ENCODE peak calls at places on chromosome 11, in seven cellular contexts. M, Y, B, V, I, X and H are unnamed samples.

GRCh38 chr11:134637091-134638015 is 225.3 kb upstream of the B3GAT1 start:
- DNase-seq in M (no peak), Y (no peak), B (no peak), V (no peak), I (no peak), X (no peak), H (no peak)

GRCh38 chr11:4577761-4578160 is 3.8 kb upstream of the OR52I2 start:
- DNase-seq in M (no peak), Y (no peak), B (no peak), V (no peak), I (no peak), X (no peak), H (no peak)

GRCh38 chr11:31995031-31995430 is 95.8 kb upstream of the RCN1 start:
- DNase-seq in M (no peak), Y (no peak), B (no peak), V (no peak), I (no peak), X (no peak), H (no peak)

GRCh38 chr11:11806586-11806985 is 35.2 kb upstream of the USP47 start:
- DNase-seq in M (no peak), Y (no peak), B (no peak), V (no peak), I (no peak), X (no peak), H (no peak)

GRCh38 chr11:43558056-43558455 is 122.5 kb upstream of the HSD17B12 start:
- DNase-seq in M (no peak), Y (no peak), B (no peak), V (no peak), I (no peak), X (no peak), H (no peak)

GRCh38 chr11:71931245-71931602 is 2.4 kb downstream of the RNF121 start:
- DNase-seq in M (no peak), Y (no peak), B (no peak), V (no peak), I (peak), X (no peak), H (no peak)

GRCh38 chr11:43327987-43328386 is 16.2 kb downstream of the API5 start:
- DNase-seq in M (peak), Y (no peak), B (no peak), V (peak), I (peak), X (no peak), H (no peak)

GRCh38 chr11:32580967-32581366 is 2.7 kb upstream of the EIF3M start:
- DNase-seq in M (no peak), Y (no peak), B (no peak), V (peak), I (peak), X (peak), H (no peak)

GRCh38 chr11:119375629-119376196 is 5.8 kb downstream of the USP2 start:
- DNase-seq in M (no peak), Y (peak), B (peak), V (no peak), I (peak), X (peak), H (no peak)

GRCh38 chr11:64074239-64074638 is 38.5 kb downstream of the FLRT1 start:
- DNase-seq in M (no peak), Y (no peak), B (no peak), V (no peak), I (no peak), X (no peak), H (peak)

GRCh38 chr11:30346068-30346688 is 23.3 kb downstream of the ARL14EP start:
- DNase-seq in M (no peak), Y (no peak), B (no peak), V (peak), I (peak), X (peak), H (no peak)

GRCh38 chr11:11396290-11397042 is 43.4 kb upstream of the CSNK2A3 start:
- DNase-seq in M (no peak), Y (no peak), B (no peak), V (no peak), I (peak), X (no peak), H (no peak)

GRCh38 chr11:57903441-57904123 is 120.1 kb upstream of the OR9Q1 start:
- DNase-seq in M (peak), Y (no peak), B (no peak), V (peak), I (peak), X (no peak), H (no peak)

GRCh38 chr11:30741039-30741550 is 154.9 kb upstream of the MPPED2 start:
- DNase-seq in M (no peak), Y (no peak), B (no peak), V (no peak), I (peak), X (no peak), H (no peak)

GRCh38 chr11:93567406-93567819 is 24.2 kb upstream of the SMCO4 start:
- DNase-seq in M (peak), Y (no peak), B (peak), V (peak), I (no peak), X (no peak), H (no peak)

GRCh38 chr11:83020942-83021779 is 50.5 kb downstream of the RAB30 start:
- DNase-seq in M (no peak), Y (no peak), B (no peak), V (no peak), I (no peak), X (no peak), H (no peak)

GRCh38 chr11:63520606-63521170 is 14.8 kb downstream of the LGALS12 start:
- DNase-seq in M (no peak), Y (no peak), B (no peak), V (peak), I (peak), X (no peak), H (no peak)

GRCh38 chr11:63212742-63213141 is 30.7 kb downstream of the SLC22A25 start:
- DNase-seq in M (no peak), Y (peak), B (no peak), V (peak), I (no peak), X (peak), H (no peak)

GRCh38 chr11:791658-792534 is 2.0 kb upstream of the CEND1 start:
- DNase-seq in M (no peak), Y (no peak), B (no peak), V (no peak), I (no peak), X (no peak), H (peak)

GRCh38 chr11:73154178-73154577 is 12.1 kb upstream of the FCHSD2 start:
- DNase-seq in M (no peak), Y (no peak), B (no peak), V (no peak), I (no peak), X (no peak), H (no peak)

GRCh38 chr11:77409046-77409445 is 64.8 kb downstream of the PAK1 start:
- DNase-seq in M (no peak), Y (no peak), B (no peak), V (no peak), I (no peak), X (no peak), H (no peak)

GRCh38 chr11:12244156-12244555 is 133.2 kb upstream of the PARVA start:
- DNase-seq in M (no peak), Y (no peak), B (no peak), V (no peak), I (no peak), X (no peak), H (no peak)

GRCh38 chr11:70871881-70872280 is 380.5 kb downstream of the SHANK2 start:
- DNase-seq in M (no peak), Y (no peak), B (peak), V (no peak), I (peak), X (no peak), H (no peak)

GRCh38 chr11:58829736-58830135 is 14.8 kb downstream of the GLYATL2 start:
- DNase-seq in M (no peak), Y (no peak), B (no peak), V (peak), I (peak), X (no peak), H (no peak)

GRCh38 chr11:85694385-85694980 is 8.5 kb upstream of the CCDC89 start:
- DNase-seq in M (no peak), Y (no peak), B (no peak), V (peak), I (peak), X (peak), H (no peak)

GRCh38 chr11:14775897-14776296 is 116.1 kb downstream of the CYP2R1 start:
- DNase-seq in M (no peak), Y (no peak), B (no peak), V (no peak), I (no peak), X (no peak), H (no peak)

GRCh38 chr11:95720219-95720618 is 69.4 kb downstream of the FAM76B start:
- DNase-seq in M (no peak), Y (no peak), B (no peak), V (no peak), I (no peak), X (no peak), H (no peak)

GRCh38 chr11:1868636-1869291 is 15.9 kb downstream of the LSP1 start:
- DNase-seq in M (no peak), Y (no peak), B (peak), V (no peak), I (no peak), X (no peak), H (peak)
- H3K4me3 ChIP-seq in M (peak), Y (no peak), B (peak), V (no peak), I (no peak), X (no peak), H (no peak)

DNA sequence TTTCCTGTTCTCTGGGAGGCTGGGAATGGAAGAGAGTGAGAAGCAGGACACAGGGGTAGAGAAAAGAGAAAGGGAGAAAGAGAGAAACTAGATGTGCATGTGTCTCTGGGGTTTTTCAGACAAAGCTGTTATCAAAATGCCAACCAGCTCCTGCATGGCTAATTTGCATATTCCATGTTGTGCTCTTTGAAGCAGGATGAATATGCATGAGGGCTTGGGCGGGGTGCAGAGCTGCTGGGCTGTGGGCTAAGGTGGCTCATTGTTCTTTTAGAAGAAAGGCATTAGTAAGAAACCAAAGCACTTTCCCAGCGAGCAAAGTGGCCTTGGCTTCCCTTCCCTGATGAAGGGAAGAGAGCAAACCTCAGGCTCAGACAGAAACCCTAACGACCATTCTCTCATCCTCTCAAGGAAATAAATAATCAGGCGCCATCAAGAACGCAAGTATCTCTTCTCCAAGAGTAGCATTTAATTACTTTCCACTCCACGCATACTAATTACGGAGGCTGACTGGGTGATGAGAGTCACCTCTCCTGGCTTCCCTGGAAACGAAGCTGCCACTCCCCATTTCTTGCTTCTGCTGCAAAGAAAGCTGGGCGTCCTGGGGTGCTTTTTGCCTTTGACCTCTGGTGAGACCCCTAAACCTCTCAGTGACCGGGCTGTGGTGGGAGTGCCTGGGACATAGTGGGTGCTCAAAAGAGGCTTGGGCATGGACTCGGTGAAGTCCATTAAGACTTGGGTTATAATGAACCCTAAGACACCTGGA is 54.2 kb downstream of the FEZ1 start:
- DNase-seq in M (no peak), Y (no peak), B (no peak), V (no peak), I (no peak), X (peak), H (no peak)
- H3K27ac ChIP-seq in M (no peak), Y (no peak), B (no peak), V (no peak), I (no peak), X (peak), H (no peak)

GRCh38 chr11:111913031-111913861 is 712 bp downstream of the HSPB2 start:
- DNase-seq in M (no peak), Y (no peak), B (peak), V (no peak), I (no peak), X (no peak), H (no peak)

GRCh38 chr11:111910637-111911562 is 670 bp downstream of the CRYAB start:
- DNase-seq in M (no peak), Y (no peak), B (no peak), V (no peak), I (no peak), X (no peak), H (no peak)

GRCh38 chr11:111911563-111912401 is at the start of gene CRYAB:
- DNase-seq in M (peak), Y (no peak), B (peak), V (peak), I (peak), X (peak), H (no peak)

GRCh38 chr11:111913997-111914396 is 1.5 kb downstream of the HSPB2 start:
- DNase-seq in M (no peak), Y (no peak), B (peak), V (peak), I (peak), X (no peak), H (no peak)

GRCh38 chr11:111912535-111912934 is at the start of gene HSPB2:
- DNase-seq in M (no peak), Y (no peak), B (peak), V (no peak), I (no peak), X (peak), H (peak)
- H3K4me3 ChIP-seq in M (peak), Y (no peak), B (peak), V (no peak), I (peak), X (peak), H (peak)

GRCh38 chr11:7545611-7546010 is 31.8 kb downstream of the PPFIBP2 start:
- DNase-seq in M (no peak), Y (no peak), B (no peak), V (no peak), I (no peak), X (peak), H (no peak)
- H3K27ac ChIP-seq in M (no peak), Y (no peak), B (no peak), V (no peak), I (no peak), X (no peak), H (no peak)

GRCh38 chr11:9777066-9777465 is 113.2 kb downstream of the SWAP70 start:
- DNase-seq in M (no peak), Y (no peak), B (no peak), V (no peak), I (no peak), X (no peak), H (no peak)

GRCh38 chr11:9775393-9775780 is 111.5 kb downstream of the SWAP70 start:
- DNase-seq in M (no peak), Y (no peak), B (no peak), V (no peak), I (no peak), X (peak), H (no peak)

GRCh38 chr11:9774591-9775392 is 110.9 kb downstream of the SWAP70 start:
- DNase-seq in M (no peak), Y (no peak), B (no peak), V (peak), I (peak), X (no peak), H (no peak)

GRCh38 chr11:9777525-9777924 is 113.6 kb downstream of the SWAP70 start:
- DNase-seq in M (no peak), Y (no peak), B (no peak), V (no peak), I (no peak), X (no peak), H (no peak)

GRCh38 chr11:9776203-9776602 is 112.3 kb downstream of the SWAP70 start:
- DNase-seq in M (no peak), Y (no peak), B (no peak), V (peak), I (no peak), X (no peak), H (no peak)
- H3K4me3 ChIP-seq in M (no peak), Y (no peak), B (no peak), V (no peak), I (peak), X (no peak), H (no peak)